ENCODE peak calls at places on chromosomes 4 and X, in five cellular contexts. B is body of pancreas, Y is heart left ventricle, Z is HCT116, F is tibial nerve. M is an unnamed sample.

GRCh38 chrX:572490-573124 is 58.0 kb upstream of the SHOX start:
- DNase-seq in B (no peak), Y (no peak), Z (no peak), F (no peak), M (no peak)

GRCh38 chr4:140351778-140352177 is 21.7 kb upstream of the SCOC start:
- DNase-seq in B (no peak), Y (no peak), Z (no peak), F (no peak), M (no peak)

GRCh38 chrX:68889244-68889643 is 60.4 kb downstream of the EFNB1 start:
- DNase-seq in B (no peak), Y (no peak), Z (no peak), F (no peak), M (no peak)

GRCh38 chr4:184644553-184645307 is 4.5 kb downstream of the CASP3 start:
- DNase-seq in B (no peak), Y (no peak), Z (no peak), F (no peak), M (no peak)

GRCh38 chr4:48367016-48367415 is 25.7 kb downstream of the SLAIN2 start:
- DNase-seq in B (no peak), Y (no peak), Z (no peak), F (no peak), M (no peak)

GRCh38 chr4:113539408-113539807 is 222.1 kb downstream of the CAMK2D start:
- DNase-seq in B (no peak), Y (no peak), Z (peak; percentile 31), F (no peak), M (no peak)

GRCh38 chrX:46279925-46280313 is 265.3 kb downstream of the ZNF674 start:
- DNase-seq in B (no peak), Y (no peak), Z (no peak), F (no peak), M (no peak)

GRCh38 chr4:86356425-86356824 is 3.4 kb downstream of the MAPK10 start:
- DNase-seq in B (no peak), Y (no peak), Z (no peak), F (no peak), M (no peak)

GRCh38 chr4:92387459-92388069 is 83.8 kb downstream of the GRID2 start:
- DNase-seq in B (peak; percentile 27), Y (no peak), Z (peak; percentile 68), F (no peak), M (no peak)

GRCh38 chrX:124804962-124805361 is 458.6 kb downstream of the SH2D1A start:
- DNase-seq in B (no peak), Y (no peak), Z (no peak), F (no peak), M (no peak)

GRCh38 chr4:42501624-42502401 is 104.5 kb downstream of the SHISA3 start:
- DNase-seq in B (no peak), Y (no peak), Z (no peak), F (no peak), M (no peak)

GRCh38 chrX:48833531-48834138 is 1.8 kb downstream of the PCSK1N start:
- DNase-seq in B (no peak), Y (no peak), Z (no peak), F (no peak), M (no peak)

GRCh38 chr4:153232768-153233167 is 28.5 kb downstream of the TRIM2 start:
- DNase-seq in B (peak; percentile 39), Y (peak; percentile 60), Z (peak; percentile 27), F (no peak), M (no peak)

GRCh38 chrX:67435536-67435935 is 108.3 kb upstream of the AR start:
- DNase-seq in B (no peak), Y (no peak), Z (no peak), F (no peak), M (no peak)

GRCh38 chr4:633976-634598 is 8.7 kb downstream of the PDE6B start:
- DNase-seq in B (no peak), Y (peak; percentile 15), Z (no peak), F (no peak), M (no peak)

GRCh38 chrX:115564243-115564642 is 3.3 kb downstream of the PLS3 start:
- DNase-seq in B (no peak), Y (no peak), Z (no peak), F (no peak), M (no peak)

GRCh38 chr4:85807247-85807915 is 332.4 kb downstream of the ARHGAP24 start:
- DNase-seq in B (peak; percentile 3), Y (peak; percentile 78), Z (no peak), F (no peak), M (no peak)

GRCh38 chrX:40570346-40571093 is 10.2 kb upstream of the ATP6AP2 start:
- DNase-seq in B (peak; percentile 13), Y (no peak), Z (no peak), F (no peak), M (no peak)
- TF ChIP-seq POLR2A in B (no peak), Y (no peak), Z (no peak), F (no peak), M (no peak)

DNA sequence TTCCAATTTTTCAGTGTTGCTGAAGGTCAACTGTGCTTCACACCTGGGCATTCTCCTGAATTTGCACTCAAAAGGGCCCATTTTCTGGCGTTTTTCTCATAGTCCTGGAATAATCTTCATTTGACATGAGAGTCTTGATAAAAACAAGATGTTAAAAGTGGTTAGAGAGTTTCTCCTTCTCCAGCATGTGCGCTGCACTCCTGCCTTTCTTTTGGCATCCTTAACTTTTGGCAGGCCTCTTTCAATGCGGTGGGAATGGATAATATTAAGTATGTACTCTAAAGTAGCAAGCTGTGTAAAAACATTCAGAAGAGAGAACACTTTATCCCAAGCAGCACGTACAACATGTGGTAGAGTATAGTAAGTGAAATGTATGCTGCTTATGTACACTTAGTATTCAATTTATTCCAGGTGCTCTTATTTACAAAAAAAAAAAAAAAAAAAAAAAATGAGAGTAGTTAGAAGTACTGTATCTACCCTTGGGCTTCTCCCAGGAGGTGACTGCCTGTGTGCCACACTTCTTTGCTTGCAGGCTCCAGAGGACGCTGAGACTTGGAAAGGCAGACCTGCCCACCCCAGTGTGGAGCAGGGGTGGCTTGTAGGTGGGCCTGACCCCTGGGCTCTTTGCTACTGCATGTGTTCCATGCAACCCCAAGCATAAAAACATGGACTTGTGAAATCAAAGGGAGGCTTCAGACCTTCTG is 3.9 kb downstream of the FGF2 start:
- DNase-seq in B (peak; percentile 3), Y (no peak), Z (no peak), F (no peak), M (no peak)
- H3K4me3 ChIP-seq in B (no peak overlapping the region), Y (no peak overlapping the region), Z (no peak overlapping the region), F (no peak overlapping the region), M (no peak overlapping the region)

DNA sequence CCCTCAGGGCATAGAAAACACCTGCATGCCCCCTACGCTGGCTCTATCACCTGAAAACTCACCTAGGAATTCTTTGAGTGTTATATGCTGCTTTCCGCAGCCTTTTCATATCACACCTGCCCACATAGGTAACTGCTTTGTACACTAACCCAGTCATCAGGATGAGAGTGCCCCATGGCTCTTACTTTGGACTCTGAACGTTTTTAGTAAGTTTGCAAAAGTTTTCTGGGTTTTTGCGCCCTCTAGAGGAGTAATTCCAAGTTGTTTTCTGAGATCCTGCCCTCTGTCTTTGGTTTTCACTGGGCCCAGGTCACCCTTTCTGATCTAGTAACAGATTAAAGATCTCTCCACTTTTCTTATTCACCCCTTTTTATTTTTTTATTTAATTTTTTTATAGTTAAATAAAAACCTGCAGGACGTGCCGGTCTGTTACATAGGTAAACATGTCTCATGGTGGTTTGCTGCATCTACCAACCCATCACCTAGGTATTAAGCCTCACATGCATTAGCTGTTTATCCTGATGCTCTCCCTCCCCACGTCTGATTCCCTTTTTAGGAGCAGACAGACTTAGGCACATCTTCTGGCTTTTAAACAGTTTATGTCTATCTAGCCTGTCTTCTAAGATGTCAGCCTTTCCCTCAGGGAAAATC is 139.2 kb downstream of the NWD2 start:
- DNase-seq in B (peak; percentile 40), Y (no peak), Z (peak; percentile 36), F (no peak), M (no peak)
- TF ChIP-seq CTCF in B (peak; percentile 68), Y (peak; percentile 49), Z (peak; percentile 70), F (no peak), M (no peak)

DNA sequence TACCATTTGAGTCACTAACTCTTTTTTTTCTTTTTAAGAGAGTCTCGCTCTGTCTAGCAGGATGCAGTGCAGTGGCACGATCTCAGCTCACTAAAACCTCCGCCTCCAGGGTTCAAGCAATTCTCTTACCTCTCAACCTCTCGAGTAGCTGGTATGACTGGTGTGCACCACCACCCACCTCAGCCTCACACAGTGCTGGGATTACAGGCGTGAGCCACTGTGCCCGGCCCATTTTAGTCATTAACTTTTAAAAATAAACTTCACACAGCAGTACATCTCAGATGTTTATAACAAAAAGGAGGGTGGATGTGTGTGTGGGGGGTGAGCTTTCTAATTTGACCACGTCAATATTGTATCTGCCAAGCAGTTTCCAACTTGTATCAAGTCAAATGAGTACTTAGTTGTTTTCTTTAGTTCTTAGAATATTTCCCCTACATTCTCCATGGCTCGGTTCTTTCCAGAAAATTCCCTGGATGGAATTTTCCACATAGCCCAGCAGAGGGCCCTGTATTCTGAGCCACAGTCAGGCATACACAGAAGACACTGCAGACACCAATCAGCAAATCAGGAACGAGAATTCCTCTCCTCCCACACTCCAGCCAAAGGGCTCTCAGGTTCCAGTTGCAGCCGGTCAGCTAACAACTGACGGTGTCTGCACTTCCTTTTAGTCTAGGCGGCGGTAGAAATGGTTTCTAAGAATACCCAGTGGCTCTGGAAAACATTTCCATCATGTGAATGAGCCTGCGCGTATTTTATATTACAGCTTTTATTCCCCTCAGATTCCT is 20.1 kb upstream of the ARAF start:
- DNase-seq in B (peak; percentile 91), Y (peak; percentile 86), Z (peak; percentile 78), F (peak; percentile 48), M (peak; percentile 75)
- TF ChIP-seq POLR2A in B (no peak), Y (peak; percentile 38), Z (no peak), F (peak; percentile 63), M (no peak)

GRCh38 chr4:25236971-25237370 is 3.1 kb downstream of the PI4K2B start:
- DNase-seq in B (no peak), Y (no peak), Z (no peak), F (no peak), M (no peak)
- H3K4me3 ChIP-seq in B (no peak overlapping the region), Y (no peak overlapping the region), Z (no peak overlapping the region), F (no peak overlapping the region), M (no peak overlapping the region)

GRCh38 chr4:38671594-38671943 is 7.6 kb downstream of the KLF3 start:
- DNase-seq in B (no peak), Y (no peak), Z (no peak), F (no peak), M (no peak)
- TF ChIP-seq CTCF in B (no peak), Y (no peak), Z (no peak), F (no peak), M (no peak)

GRCh38 chr4:151015458-151016344 is 617 bp upstream of the LRBA start:
- DNase-seq in B (peak; percentile 91), Y (peak; percentile 68), Z (peak; percentile 77), F (peak; percentile 31), M (peak; percentile 93)
- TF ChIP-seq POLR2A in B (peak; percentile 94), Y (peak; percentile 61), Z (peak; percentile 93), F (peak; percentile 81), M (no peak)

DNA sequence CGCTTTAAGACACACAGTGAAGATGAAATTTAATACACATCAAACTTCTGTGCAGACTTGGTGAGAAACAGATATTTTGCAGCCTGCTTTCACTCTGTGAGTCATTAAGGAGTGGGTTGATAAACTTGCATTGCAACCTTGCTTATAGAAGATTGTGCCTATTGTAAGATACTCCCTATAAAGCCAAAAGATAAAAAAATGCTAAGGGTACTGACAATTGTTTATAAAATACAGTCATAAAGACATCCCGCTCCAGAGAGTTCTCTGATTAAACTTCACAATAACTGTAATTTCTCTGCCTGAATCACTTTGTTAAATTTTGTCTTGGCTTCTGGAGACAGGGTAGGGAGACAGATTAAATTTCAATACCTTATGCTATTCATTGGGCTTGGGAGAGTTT is 49.1 kb downstream of the GALNT7 start:
- DNase-seq in B (no peak), Y (no peak), Z (no peak), F (no peak), M (no peak)
- H3K4me3 ChIP-seq in B (no peak overlapping the region), Y (no peak overlapping the region), Z (peak overlapping the region; percentile 35), F (no peak overlapping the region), M (no peak overlapping the region)